ENCODE peak calls at places on chromosomes 3 and 15, in five cellular contexts. F is IMR-90, K is HepG2, R is K562, X is GM12878. S is an unnamed sample.

GRCh38 chr15:98523912-98524255 is 124.5 kb upstream of the IGF1R start:
- DNase-seq in R (no peak), F (no peak), K (no peak), X (no peak), S (no peak)

GRCh38 chr3:43086460-43087165 is 19.3 kb downstream of the POMGNT2 start:
- DNase-seq in K (no peak), F (peak; percentile 4), X (no peak), R (no peak), S (no peak)

GRCh38 chr15:60745469-60745971 is 266.6 kb upstream of the ICE2 start:
- DNase-seq in R (no peak), X (no peak), K (no peak), F (peak; percentile 30), S (no peak)

GRCh38 chr15:44654858-44655257 is 8.6 kb downstream of the SPG11 start:
- DNase-seq in X (no peak), F (peak; percentile 20), K (no peak), R (no peak), S (no peak)

GRCh38 chr3:180646187-180646790 is 33.0 kb downstream of the CCDC39 start:
- DNase-seq in R (no peak), F (no peak), K (no peak), X (no peak), S (peak; percentile 7)

GRCh38 chr15:99105516-99106341 is 849 bp downstream of the SYNM start:
- DNase-seq in X (no peak), K (no peak), R (no peak), F (peak; percentile 66), S (peak; percentile 79)

GRCh38 chr3:161372321-161373260 is 1.3 kb upstream of the SPTSSB start:
- DNase-seq in X (no peak), R (no peak), K (no peak), F (no peak), S (peak; percentile 74)

GRCh38 chr15:62886431-62887071 is 156.0 kb upstream of the TPM1 start:
- DNase-seq in R (no peak), X (no peak), K (peak; percentile 97), F (peak; percentile 37), S (no peak)

GRCh38 chr3:138469869-138470268 is 35.5 kb downstream of the ESYT3 start:
- DNase-seq in K (no peak), X (no peak), R (no peak), F (no peak), S (no peak)

GRCh38 chr3:110568246-110568645 is 503.4 kb upstream of the NECTIN3 start:
- DNase-seq in X (no peak), R (no peak), F (peak; percentile 94), K (no peak), S (no peak)

GRCh38 chr3:184635126-184635525 is 73.5 kb downstream of the EPHB3 start:
- DNase-seq in R (no peak), F (no peak), X (no peak), K (no peak), S (peak; percentile 77)

GRCh38 chr3:27392950-27393679 is 23.9 kb upstream of the NEK10 start:
- DNase-seq in R (no peak), K (no peak), X (peak; percentile 15), F (no peak), S (no peak)

GRCh38 chr3:14439501-14440167 is 37.2 kb downstream of the SLC6A6 start:
- DNase-seq in R (peak; percentile 77), K (no peak), F (peak; percentile 52), X (no peak), S (peak; percentile 87)

GRCh38 chr15:90364251-90364650 is 12.2 kb downstream of the ZNF774 start:
- DNase-seq in K (no peak), R (no peak), X (no peak), F (peak; percentile 56), S (no peak)

DNA sequence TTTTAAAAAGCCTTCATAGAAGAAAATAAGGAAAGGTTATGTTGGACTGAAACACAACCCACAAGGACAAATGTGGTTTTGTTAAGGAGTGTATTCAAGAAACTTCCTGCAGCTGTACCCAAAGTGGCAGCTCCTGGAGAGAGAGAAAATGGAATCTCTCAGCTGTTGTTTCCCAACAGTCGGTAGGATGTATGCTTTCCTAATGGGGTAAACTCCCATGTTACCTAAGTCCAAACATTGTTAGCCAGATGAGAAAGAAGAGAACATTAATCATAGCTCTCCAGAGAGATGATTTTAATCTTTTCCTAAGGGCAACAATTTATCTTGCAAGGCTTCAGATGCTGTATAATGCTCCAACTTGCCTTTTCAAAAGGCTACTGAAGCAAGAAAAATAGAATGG is 22.6 kb upstream of the TEX9 start:
- DNase-seq in K (no peak), X (no peak), R (no peak), F (no peak), S (peak; percentile 6)
- TF ChIP-seq MXI1 in K (no peak), X (no peak), R (no peak), F (no peak), S (no peak)

GRCh38 chr15:45664451-45664850 is 29.6 kb downstream of the SQOR start:
- DNase-seq in K (no peak), R (no peak), X (no peak), F (peak; percentile 72), S (no peak)
- TF ChIP-seq MXI1 in K (no peak), R (no peak), X (no peak), F (no peak), S (no peak)

GRCh38 chr3:44825264-44825925 is 36.3 kb upstream of the TMEM42 start:
- DNase-seq in X (no peak), K (no peak), F (peak; percentile 85), R (no peak), S (peak; percentile 51)
- TF ChIP-seq MXI1 in X (no peak), K (no peak), F (no peak), R (no peak), S (peak; percentile 35)

GRCh38 chr3:39132096-39133092 is 21.0 kb downstream of the CSRNP1 start:
- DNase-seq in F (no peak), X (no peak), R (no peak), K (no peak), S (no peak)
- TF ChIP-seq MXI1 in F (no peak), X (no peak), R (no peak), K (no peak), S (no peak)

GRCh38 chr3:31668258-31668657 is 135.5 kb downstream of the STT3B start:
- DNase-seq in X (no peak), R (no peak), F (no peak), K (no peak), S (no peak)

GRCh38 chr3:31671976-31672375 is 139.3 kb downstream of the STT3B start:
- DNase-seq in R (no peak), F (peak; percentile 55), K (no peak), X (no peak), S (no peak)

GRCh38 chr3:31670136-31670535 is 137.4 kb downstream of the STT3B start:
- DNase-seq in F (no peak), K (no peak), R (no peak), X (no peak), S (no peak)

GRCh38 chr3:31671456-31671855 is 138.7 kb downstream of the STT3B start:
- DNase-seq in R (no peak), X (no peak), F (no peak), K (no peak), S (no peak)

DNA sequence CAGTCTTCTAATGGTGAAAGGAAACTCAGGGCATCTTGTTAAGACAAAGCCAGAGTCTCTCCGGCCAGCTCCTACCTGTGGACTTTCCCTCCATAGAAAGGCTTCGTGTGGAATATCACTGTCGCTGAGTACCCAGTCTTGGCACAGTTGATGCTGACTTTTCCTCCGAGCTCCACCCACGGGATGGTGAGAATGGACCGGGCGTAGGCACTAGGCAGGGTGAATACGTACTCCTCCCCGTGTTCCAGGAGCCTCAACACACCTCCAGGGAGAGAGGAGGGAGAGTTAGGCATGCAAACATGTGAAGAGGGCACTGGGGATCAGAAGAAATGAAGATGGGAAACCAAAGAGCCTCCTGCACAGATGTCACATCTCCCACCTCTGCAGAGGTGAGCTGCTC is 138.0 kb downstream of the STT3B start:
- DNase-seq in K (no peak), F (no peak), R (no peak), X (no peak), S (no peak)
- TF ChIP-seq MXI1 in K (no peak), F (no peak), R (no peak), X (no peak), S (no peak)

DNA sequence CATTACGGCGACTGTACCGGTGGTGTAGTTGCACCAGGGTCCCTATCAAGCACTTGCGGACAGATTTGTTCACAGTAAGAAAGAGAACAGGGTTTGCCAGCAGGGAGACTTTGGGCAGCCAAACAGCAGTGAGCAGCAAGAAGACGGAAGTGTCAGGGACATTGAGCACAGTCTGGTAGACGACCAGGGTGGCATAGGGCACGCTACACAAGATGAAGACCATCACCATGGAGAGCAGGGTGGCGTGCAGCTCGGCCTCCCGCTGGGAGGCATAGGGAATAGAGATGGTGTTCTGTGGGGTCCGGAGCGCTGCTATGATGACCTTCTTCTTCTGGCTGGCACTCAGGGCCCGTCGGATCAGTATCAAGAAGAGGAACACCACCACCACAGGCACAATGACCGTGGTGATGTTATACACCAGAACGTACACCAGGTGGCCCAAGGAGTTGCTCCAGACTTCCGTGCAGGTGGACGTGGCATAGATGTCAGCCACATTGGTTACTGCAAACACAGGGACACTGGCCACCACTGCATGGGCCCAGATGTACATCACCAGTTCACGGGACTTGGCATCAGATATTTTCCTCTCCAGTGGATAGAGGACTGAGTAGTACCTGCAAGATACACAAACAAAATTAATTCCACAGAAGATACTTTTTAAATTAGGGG is 19.1 kb upstream of the FSIP1 start:
- DNase-seq in R (peak; percentile 53), X (no peak), K (peak; percentile 36), F (no peak), S (no peak)
- TF ChIP-seq MXI1 in R (no peak), X (no peak), K (no peak), F (no peak), S (no peak)